ENCODE peak calls at places on chromosomes 11 and 22, in four cellular contexts. Z is Kasumi-1, S is esophagus muscularis mucosa, X is Ammon's horn. G is an unnamed sample.

GRCh38 chr11:13928566-13929251 is 33.8 kb upstream of the SPON1 start:
- DNase-seq in Z (peak; percentile 44), S (peak; percentile 53), X (peak; percentile 61), G (no peak)

GRCh38 chr11:111413849-111414248 is 34.8 kb upstream of the POU2AF1 start:
- DNase-seq in Z (no peak), S (no peak), X (no peak), G (no peak)

GRCh38 chr22:26648011-26648497 is 9.3 kb upstream of the MIAT start:
- DNase-seq in Z (peak; percentile 28), S (no peak), X (no peak), G (no peak)

GRCh38 chr22:39439170-39439569 is 17.6 kb upstream of the MGAT3 start:
- DNase-seq in Z (no peak), S (no peak), X (no peak), G (no peak)

GRCh38 chr11:120120805-120121335 is 17.0 kb downstream of the TRIM29 start:
- DNase-seq in Z (no peak), S (no peak), X (no peak), G (no peak)

GRCh38 chr22:37782340-37783168 is 25.2 kb upstream of the GCAT start:
- DNase-seq in Z (no peak), S (no peak), X (no peak), G (no peak)

GRCh38 chr11:3840870-3841425 is at the start of gene RHOG:
- DNase-seq in Z (peak; percentile 91), S (peak; percentile 95), X (peak; percentile 82), G (peak; percentile 86)

GRCh38 chr11:57506522-57506921 is 9.0 kb downstream of the SLC43A1 start:
- DNase-seq in Z (no peak), S (no peak), X (no peak), G (no peak)

GRCh38 chr11:96136623-96137313 is 206.2 kb downstream of the MAML2 start:
- DNase-seq in Z (no peak), S (no peak), X (no peak), G (no peak)

GRCh38 chr11:72195921-72196320 is 4.0 kb downstream of the FOLR1 start:
- DNase-seq in Z (no peak), S (no peak), X (no peak), G (no peak)

GRCh38 chr11:3129181-3129590 is 35.9 kb downstream of the OSBPL5 start:
- DNase-seq in Z (no peak), S (no peak), X (no peak), G (no peak)

GRCh38 chr11:43921561-43922294 is 20.7 kb upstream of the C11orf96 start:
- DNase-seq in Z (no peak), S (no peak), X (no peak), G (no peak)

GRCh38 chr11:762421-763072 is 14.7 kb downstream of the GATD1 start:
- DNase-seq in Z (peak; percentile 89), S (no peak), X (peak; percentile 83), G (peak; percentile 74)

GRCh38 chr11:15941206-15941770 is 415.1 kb downstream of the SOX6 start:
- DNase-seq in Z (no peak), S (peak; percentile 55), X (no peak), G (no peak)